ENCODE peak calls at places on chromosomes 16 and 17, in six cellular contexts. O is Daoy, U is NCI-H460, Y is Right ventricle myocardium superior, A is GM18507, W is LHCN-M2. T is an unnamed sample.

GRCh38 chr16:13168091-13168572 is 266.7 kb downstream of the SHISA9 start:
- DNase-seq in O (no peak), U (no peak), Y (no peak), A (no peak), W (peak), T (no peak)

GRCh38 chr16:8712589-8713361 is 38.4 kb downstream of the ABAT start:
- DNase-seq in O (no peak), U (no peak), Y (no peak), A (no peak), W (no peak), T (no peak)

GRCh38 chr17:67364847-67365761 is 1.3 kb downstream of the PSMD12 start:
- DNase-seq in O (no peak), U (no peak), Y (no peak), A (no peak), W (no peak), T (no peak)

GRCh38 chr17:7083592-7083991 is 3.5 kb upstream of the CLEC10A start:
- DNase-seq in O (peak), U (no peak), Y (no peak), A (no peak), W (peak), T (no peak)

GRCh38 chr17:63173903-63174302 is 207.9 kb downstream of the TANC2 start:
- DNase-seq in O (no peak), U (no peak), Y (no peak), A (no peak), W (no peak), T (no peak)

GRCh38 chr17:8857919-8858318 is 9.6 kb downstream of the PIK3R6 start:
- DNase-seq in O (peak), U (no peak), Y (no peak), A (peak), W (no peak), T (peak)

GRCh38 chr16:28975158-28975603 is 603 bp downstream of the SPNS1 start:
- DNase-seq in O (no peak), U (no peak), Y (no peak), A (no peak), W (no peak), T (no peak)

GRCh38 chr16:11497329-11497805 is 89.4 kb downstream of the LITAF start:
- DNase-seq in O (peak), U (peak), Y (peak), A (no peak), W (peak), T (peak)

GRCh38 chr17:76248013-76248782 is 7.9 kb upstream of the RNF157 start:
- DNase-seq in O (no peak), U (no peak), Y (no peak), A (no peak), W (no peak), T (no peak)

GRCh38 chr17:27384261-27384701 is 72.0 kb upstream of the KSR1 start:
- DNase-seq in O (peak), U (peak), Y (peak), A (no peak), W (peak), T (no peak)

GRCh38 chr16:15811778-15812750 is 44.8 kb downstream of the MYH11 start:
- DNase-seq in O (peak), U (peak), Y (no peak), A (no peak), W (peak), T (peak)

GRCh38 chr17:50328926-50329325 is 17.0 kb upstream of the XYLT2 start:
- DNase-seq in O (no peak), U (no peak), Y (no peak), A (no peak), W (no peak), T (no peak)

GRCh38 chr17:39027037-39027436 is 59.8 kb upstream of the FBXO47 start:
- DNase-seq in O (peak), U (no peak), Y (peak), A (no peak), W (no peak), T (no peak)

GRCh38 chr17:52030096-52030495 is 128.4 kb downstream of the CA10 start:
- DNase-seq in O (no peak), U (no peak), Y (no peak), A (no peak), W (no peak), T (no peak)

GRCh38 chr17:80647746-80648145 is 103.1 kb downstream of the RPTOR start:
- DNase-seq in O (peak), U (no peak), Y (no peak), A (no peak), W (peak), T (no peak)

GRCh38 chr17:50665838-50666237 is 31.2 kb downstream of the ABCC3 start:
- DNase-seq in O (no peak), U (no peak), Y (no peak), A (no peak), W (no peak), T (no peak)

GRCh38 chr17:19384723-19385391 is 2.1 kb downstream of the MFAP4 start:
- DNase-seq in O (peak), U (no peak), Y (peak), A (no peak), W (peak), T (peak)

GRCh38 chr17:44360826-44361225 is 2.8 kb downstream of the FAM171A2 start:
- DNase-seq in O (no peak), U (no peak), Y (no peak), A (no peak), W (peak), T (no peak)